ENCODE peak calls at places on chromosomes 16 and 17, in eight cellular contexts. X is AG04450, J is mammary epithelial cell, F is HCT116, W is cardiac muscle cell, Z is IMR-90, C is neuronal stem cell, T is tibial artery. G is an unnamed sample. For H3K9me3, the result is how much of the 10 kb centered on the place peaks cover.

GRCh38 chr16:46648656-46649055 is 27.5 kb upstream of the SHCBP1 start:
- DNase-seq in Z (no peak), T (no peak), F (no peak), J (no peak), C (no peak), X (no peak), W (no peak), G (no peak)

GRCh38 chr16:65713409-65713808 is 591.5 kb upstream of the CDH11 start:
- DNase-seq in W (no peak), J (no peak), X (no peak), C (no peak), F (no peak), Z (no peak), T (no peak), G (no peak)

GRCh38 chr17:20930065-20930760 is 112.6 kb downstream of the USP22 start:
- DNase-seq in J (no peak), Z (peak), F (no peak), T (no peak), W (no peak), C (no peak), X (no peak), G (no peak)

GRCh38 chr17:78278139-78278741 is 46.8 kb downstream of the TMEM235 start:
- DNase-seq in J (no peak), X (no peak), Z (no peak), W (no peak), F (no peak), C (no peak), T (no peak), G (no peak)

GRCh38 chr16:83692224-83692623 is 115.6 kb upstream of the HSBP1 start:
- DNase-seq in Z (no peak), T (no peak), C (no peak), W (peak), X (no peak), F (no peak), J (no peak), G (no peak)

GRCh38 chr16:50202926-50203624 is 50.0 kb downstream of the TENT4B start:
- DNase-seq in Z (peak), W (peak), T (no peak), F (peak), C (no peak), J (peak), X (no peak), G (peak)

GRCh38 chr17:45824901-45825492 is 19.7 kb upstream of the SPPL2C start:
- DNase-seq in Z (no peak), J (no peak), X (no peak), T (no peak), C (no peak), W (no peak), F (no peak), G (no peak)

GRCh38 chr16:3266873-3267537 is 10.6 kb upstream of the MEFV start:
- DNase-seq in C (no peak), T (no peak), W (peak), X (no peak), Z (peak), F (peak), J (peak), G (no peak)

GRCh38 chr16:19804538-19805323 is 79.9 kb downstream of the GPRC5B start:
- DNase-seq in W (peak), T (peak), J (peak), X (no peak), Z (no peak), C (no peak), F (no peak), G (peak)
- H3K27ac ChIP-seq in W (no peak), T (no peak), J (no peak), X (no peak), Z (no peak), C (no peak), F (no peak), G (no peak)

DNA sequence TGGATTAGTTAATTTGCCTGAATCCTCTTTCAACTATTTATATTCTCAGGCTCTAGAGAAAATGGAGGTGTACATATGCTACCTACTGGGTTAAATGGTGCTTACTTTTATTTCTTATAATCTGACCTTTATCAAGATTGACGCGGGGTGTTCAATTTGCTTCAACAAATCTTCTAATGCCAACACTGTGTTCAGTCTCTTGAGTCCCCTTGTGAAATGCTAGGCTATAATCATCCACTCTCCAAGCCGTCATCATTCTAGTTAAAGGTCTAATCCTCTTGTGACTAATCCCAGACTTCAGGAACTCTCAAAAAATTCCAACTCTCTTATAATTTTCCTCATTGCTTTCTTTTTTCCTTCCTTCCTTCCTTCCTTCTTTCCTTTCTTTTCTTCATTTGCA is 1396.2 kb downstream of the CDH8 start:
- DNase-seq in C (no peak), W (no peak), F (no peak), T (no peak), J (no peak), X (no peak), Z (no peak), G (no peak)
- H3K9me3 ChIP-seq in C (under half), W (under half), F (under half), T (under half), J (under half), X (under half), Z (under half), G (under half)

GRCh38 chr17:36486204-36487194 is at the start of gene ZNHIT3:
- DNase-seq in T (peak), C (peak), W (peak), F (peak), Z (peak), J (peak), X (peak), G (peak)
- H3K27ac ChIP-seq in T (peak), C (no peak), W (peak), F (peak), Z (peak), J (peak), X (peak), G (no peak)

GRCh38 chr17:70050931-70051330 is 24.1 kb upstream of the KCNJ16 start:
- DNase-seq in C (no peak), Z (no peak), T (no peak), X (no peak), J (no peak), F (no peak), W (no peak), G (no peak)
- H3K9me3 ChIP-seq in C (under half), Z (under half), T (under half), X (under half), J (under half), F (under half), W (under half), G (under half)